ENCODE peak calls at places on chromosomes 4 and X, in six cellular contexts. P is iPS DF 6.9, R is astrocyte, Q is tibial artery, U is endodermal cell, X is aorta. E is an unnamed sample. For H3K36me3, the result is how much of the 10 kb centered on the place peaks cover.

GRCh38 chrX:38985375-38985774 is 184.1 kb downstream of the MID1IP1 start:
- DNase-seq in Q (no peak), R (no peak), X (no peak), U (no peak), P (no peak), E (no peak)

GRCh38 chr4:173076903-173077629 is 91.5 kb upstream of the GALNT7 start:
- DNase-seq in R (peak), Q (no peak), P (no peak), U (no peak), X (no peak), E (no peak)

GRCh38 chrX:35016051-35016450 is 73.5 kb downstream of the FAM47B start:
- DNase-seq in P (no peak), Q (no peak), X (no peak), U (no peak), R (peak), E (peak)

GRCh38 chr4:189202182-189202868 is 738.3 kb upstream of the FRG1 start:
- DNase-seq in U (peak), P (no peak), X (peak), Q (peak), R (peak), E (peak)

GRCh38 chr4:123623611-123624010 is 227.0 kb downstream of the SPRY1 start:
- DNase-seq in Q (no peak), U (no peak), P (no peak), X (no peak), R (no peak), E (no peak)

GRCh38 chr4:26081795-26082498 is 167.9 kb downstream of the SMIM20 start:
- DNase-seq in R (peak), Q (no peak), P (no peak), U (no peak), X (no peak), E (no peak)

GRCh38 chrX:149830192-149830873 is 48.6 kb downstream of the MAGEA9 start:
- DNase-seq in U (peak), P (no peak), R (peak), Q (no peak), X (no peak), E (peak)

GRCh38 chr4:113106076-113106475 is 56.6 kb downstream of the ANK2 start:
- DNase-seq in R (peak), Q (no peak), P (no peak), U (no peak), X (no peak), E (peak)

GRCh38 chr4:112063260-112063659 is 82.0 kb upstream of the FAM241A start:
- DNase-seq in X (no peak), P (no peak), R (no peak), Q (no peak), U (no peak), E (no peak)

GRCh38 chr4:26763063-26763462 is 97.6 kb upstream of the STIM2 start:
- DNase-seq in X (no peak), Q (no peak), P (no peak), U (no peak), R (no peak), E (no peak)

GRCh38 chr4:112842513-112842912 is 205.6 kb downstream of the LARP7 start:
- DNase-seq in Q (no peak), P (no peak), X (no peak), R (no peak), U (peak), E (no peak)

GRCh38 chr4:62260256-62260655 is 1060.1 kb downstream of the ADGRL3 start:
- DNase-seq in X (no peak), U (peak), Q (no peak), R (no peak), P (no peak), E (no peak)

GRCh38 chr4:167020410-167020809 is 213.9 kb downstream of the SPOCK3 start:
- DNase-seq in P (no peak), U (peak), Q (no peak), R (no peak), X (no peak), E (no peak)

GRCh38 chr4:174714393-174715211 is 114.4 kb downstream of the GLRA3 start:
- DNase-seq in X (no peak), Q (no peak), P (peak), U (peak), R (peak), E (peak)

GRCh38 chr4:90498175-90498574 is 371.0 kb downstream of the CCSER1 start:
- DNase-seq in U (no peak), R (no peak), X (no peak), P (no peak), Q (no peak), E (no peak)

GRCh38 chr4:175422331-175422730 is 389.7 kb downstream of the GPM6A start:
- DNase-seq in R (peak), X (no peak), P (no peak), U (no peak), Q (no peak), E (peak)

GRCh38 chrX:68945081-68945602 is 116.3 kb downstream of the EFNB1 start:
- DNase-seq in Q (no peak), R (no peak), U (no peak), X (no peak), P (no peak), E (no peak)

GRCh38 chr4:15197005-15197404 is 194.7 kb downstream of the CPEB2 start:
- DNase-seq in P (no peak), R (peak), Q (no peak), X (no peak), U (peak), E (peak)

DNA sequence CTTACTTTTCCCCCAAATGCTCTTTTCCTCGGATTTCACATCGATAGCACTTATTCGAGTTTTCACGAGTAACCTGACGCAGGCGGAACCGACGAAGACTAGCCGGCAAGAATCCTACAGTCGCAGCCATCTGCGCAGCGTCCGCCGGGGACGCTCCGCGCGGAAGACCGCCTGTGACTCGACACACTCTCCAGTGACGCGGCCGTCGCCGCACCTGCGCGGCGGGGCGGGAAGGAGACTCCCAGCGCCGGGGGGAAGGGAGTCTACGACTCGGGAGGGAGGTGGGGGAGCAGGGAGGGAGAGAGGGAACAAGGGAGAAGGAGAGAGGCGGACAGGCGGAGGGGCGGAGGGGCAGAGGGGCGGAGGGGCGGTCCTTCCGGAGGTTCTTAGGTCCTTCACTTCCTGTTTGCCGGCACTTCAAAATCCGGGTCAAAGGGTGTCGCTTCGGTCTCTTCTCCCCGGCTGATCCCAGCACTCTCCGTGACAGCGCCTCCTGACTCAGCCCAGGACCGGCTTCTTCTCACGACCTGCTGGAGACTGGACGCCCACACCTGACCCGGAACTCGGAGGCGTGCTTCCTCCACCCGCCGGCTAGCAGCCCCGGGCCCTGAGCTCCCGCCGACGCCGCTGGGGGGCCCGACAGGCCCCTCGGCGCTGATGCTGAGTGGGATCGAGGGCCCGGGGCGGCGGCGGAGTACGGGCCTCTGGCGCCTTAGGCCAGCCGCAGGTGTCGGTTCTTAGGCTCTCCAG is at the start of gene USP38:
- DNase-seq in Q (peak), X (peak), R (peak), P (peak), U (peak), E (peak)
- H3K36me3 ChIP-seq in Q (under half), X (under half), R (under half), P (under half), U (under half), E (under half)

GRCh38 chr4:165506780-165507305 is 128.0 kb downstream of the CPE start:
- DNase-seq in P (no peak), X (no peak), Q (no peak), U (no peak), R (peak), E (no peak)

GRCh38 chr4:165508372-165509120 is 129.7 kb downstream of the CPE start:
- DNase-seq in R (no peak), Q (no peak), P (no peak), X (no peak), U (no peak), E (no peak)

GRCh38 chr4:165507381-165507780 is 128.6 kb downstream of the CPE start:
- DNase-seq in X (no peak), U (no peak), Q (no peak), R (no peak), P (no peak), E (no peak)

GRCh38 chr4:165502919-165503907 is 124.4 kb downstream of the CPE start:
- DNase-seq in P (no peak), X (no peak), R (peak), Q (no peak), U (no peak), E (peak)

GRCh38 chr4:165505991-165506779 is 127.4 kb downstream of the CPE start:
- DNase-seq in R (peak), X (no peak), P (no peak), U (no peak), Q (no peak), E (no peak)
- H3K4me3 ChIP-seq in R (no peak), X (no peak), P (no peak), U (no peak), Q (no peak), E (no peak)

GRCh38 chr4:48269861-48270515 is 350 bp upstream of the TEC start:
- DNase-seq in Q (peak), X (peak), R (peak), U (peak), P (peak), E (peak)

GRCh38 chr4:48268956-48269860 is at the start of gene TEC:
- DNase-seq in X (peak), R (no peak), U (peak), P (no peak), Q (peak), E (no peak)

GRCh38 chr4:48270516-48270897 is 869 bp upstream of the TEC start:
- DNase-seq in X (no peak), P (no peak), Q (no peak), R (no peak), U (no peak), E (no peak)

GRCh38 chr4:48271626-48272025 is 2.0 kb upstream of the TEC start:
- DNase-seq in Q (no peak), R (no peak), P (no peak), X (no peak), U (no peak), E (no peak)

DNA sequence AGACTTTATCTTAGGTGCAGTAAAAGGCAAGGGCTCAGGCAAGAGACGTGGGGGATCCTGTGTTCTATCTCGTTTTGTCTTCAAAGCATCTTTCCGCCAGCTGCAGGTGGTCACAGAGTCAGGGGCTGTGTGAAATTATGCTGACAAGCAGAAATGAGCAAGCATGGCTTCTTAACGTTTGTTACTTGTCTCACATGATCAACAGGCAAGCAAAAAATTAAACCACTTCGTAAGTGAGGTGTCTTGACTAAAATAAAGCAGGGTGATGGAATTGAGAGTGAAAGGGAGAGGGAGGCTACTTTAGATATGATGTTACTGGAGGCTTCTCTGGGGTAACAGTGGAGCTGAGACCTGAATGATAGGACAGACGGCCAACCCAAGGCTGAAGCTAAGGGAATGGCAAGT is 1.4 kb upstream of the TEC start:
- DNase-seq in X (no peak), P (no peak), Q (no peak), U (no peak), R (no peak), E (no peak)
- H3K27ac ChIP-seq in X (no peak), P (no peak), Q (no peak), U (no peak), R (no peak), E (no peak)

DNA sequence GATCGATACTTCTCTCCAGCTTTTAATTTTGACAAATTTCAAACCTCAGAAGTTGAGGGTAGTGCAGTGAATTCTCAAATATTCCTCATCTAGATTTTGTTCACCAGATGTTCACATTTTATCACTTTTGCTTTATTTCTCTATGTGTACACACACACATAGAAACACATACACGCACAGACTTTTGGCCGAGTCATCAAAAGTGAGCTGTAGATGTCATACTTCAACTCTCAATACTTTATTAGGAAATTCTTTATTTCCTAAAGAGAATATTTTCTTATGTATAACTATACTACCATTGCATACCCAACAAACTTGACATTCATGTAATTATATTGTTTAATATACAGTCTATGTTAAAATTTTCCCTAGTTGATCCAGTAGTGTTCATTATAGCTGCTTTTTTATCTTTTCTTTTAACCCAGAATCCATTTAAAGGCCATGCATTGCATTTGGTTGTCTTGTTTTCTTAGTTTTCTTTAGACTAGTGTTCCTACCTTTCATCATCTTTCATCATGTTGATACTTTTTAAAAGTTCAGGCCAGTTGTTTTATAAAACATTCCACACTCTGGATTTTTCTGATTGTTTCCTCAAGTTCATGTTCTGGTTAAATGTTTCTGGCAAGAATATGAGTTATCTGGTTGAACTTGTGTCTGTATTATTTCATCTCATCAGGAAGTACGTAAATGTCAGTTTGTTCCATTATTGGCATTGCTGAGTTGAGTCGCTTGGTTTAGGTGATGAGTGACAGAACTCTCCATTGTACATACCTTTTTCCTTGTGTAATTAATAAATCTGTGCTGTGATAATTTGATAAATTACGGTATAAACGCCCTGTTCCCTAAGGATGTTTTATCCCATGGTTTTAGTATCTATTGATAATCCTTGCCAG is 94.1 kb upstream of the TLR2 start:
- DNase-seq in U (no peak), R (no peak), Q (no peak), P (no peak), X (no peak), E (no peak)
- H3K36me3 ChIP-seq in U (under half), R (under half), Q (under half), P (under half), X (under half), E (under half)

GRCh38 chr4:40747436-40747835 is 2.3 kb upstream of the NSUN7 start:
- DNase-seq in P (no peak), U (no peak), Q (no peak), X (no peak), R (no peak), E (no peak)

GRCh38 chr4:40749717-40750460 is at the start of gene NSUN7:
- DNase-seq in Q (no peak), U (peak), X (peak), R (peak), P (peak), E (no peak)

GRCh38 chr4:40755609-40756008 is 5.9 kb downstream of the NSUN7 start:
- DNase-seq in P (no peak), U (no peak), R (no peak), Q (no peak), X (no peak), E (no peak)

GRCh38 chr4:40745585-40745984 is 4.2 kb upstream of the NSUN7 start:
- DNase-seq in R (no peak), Q (no peak), X (no peak), U (no peak), P (no peak), E (no peak)

GRCh38 chr4:40750461-40751258 is 905 bp downstream of the NSUN7 start:
- DNase-seq in X (no peak), U (peak), P (peak), R (peak), Q (no peak), E (no peak)
- H3K4me3 ChIP-seq in X (peak), U (peak), P (peak), R (peak), Q (peak), E (peak)

DNA sequence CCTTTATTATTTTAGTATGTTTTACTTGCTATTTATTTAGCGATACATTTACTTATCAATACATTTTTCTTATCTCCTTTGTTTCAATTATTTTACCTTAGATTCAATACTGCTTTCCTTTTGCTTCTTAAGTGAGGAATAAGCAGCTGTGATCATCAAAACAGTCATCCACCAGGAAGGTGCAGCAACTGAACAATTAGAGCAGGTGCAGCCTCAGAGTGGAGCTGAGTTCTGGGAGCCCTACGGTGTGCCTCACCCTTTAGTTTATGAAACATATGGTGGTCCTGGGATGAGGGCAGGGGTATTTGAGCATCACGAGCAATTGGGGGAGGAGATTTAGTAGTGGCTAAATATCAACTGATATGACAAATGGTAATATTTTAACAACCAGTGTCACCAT is 111.0 kb downstream of the FRYL start:
- DNase-seq in U (no peak), R (no peak), X (no peak), P (no peak), Q (no peak), E (no peak)
- H3K27ac ChIP-seq in U (no peak), R (no peak), X (no peak), P (no peak), Q (no peak), E (no peak)

DNA sequence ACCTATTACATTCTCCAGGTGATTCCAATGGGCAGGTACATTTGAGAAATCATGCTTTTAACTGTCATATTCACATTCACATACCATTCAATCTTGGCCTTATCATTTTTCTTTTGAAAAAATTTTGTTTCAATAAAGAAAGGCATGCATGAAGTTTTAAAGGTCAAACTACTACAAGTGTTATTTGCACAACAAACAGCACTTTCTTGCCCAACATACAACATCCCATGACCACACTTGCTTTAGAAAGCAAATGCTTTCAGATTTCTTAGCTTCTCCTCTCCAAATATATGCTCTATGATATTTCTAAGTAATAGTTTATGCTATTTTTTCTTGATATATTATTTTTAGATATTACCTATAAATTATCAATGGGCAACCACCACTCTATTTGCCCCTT is 58.2 kb downstream of the NLGN4X start:
- DNase-seq in Q (no peak), U (no peak), P (no peak), X (no peak), R (no peak), E (no peak)
- H3K36me3 ChIP-seq in Q (under half), U (under half), P (under half), X (under half), R (under half), E (under half)

GRCh38 chrX:119693996-119694451 is 1.1 kb upstream of the SEPTIN6 start:
- DNase-seq in Q (no peak), U (peak), X (peak), R (no peak), P (no peak), E (no peak)

GRCh38 chrX:119693032-119693995 is at the start of gene SEPTIN6:
- DNase-seq in P (peak), U (peak), X (peak), R (peak), Q (peak), E (peak)

GRCh38 chrX:119688856-119689455 is 4.0 kb downstream of the SEPTIN6 start:
- DNase-seq in X (no peak), Q (no peak), R (no peak), P (no peak), U (no peak), E (no peak)

GRCh38 chrX:119692241-119693031 is 532 bp downstream of the SEPTIN6 start:
- DNase-seq in X (peak), P (no peak), R (peak), U (peak), Q (no peak), E (peak)

DNA sequence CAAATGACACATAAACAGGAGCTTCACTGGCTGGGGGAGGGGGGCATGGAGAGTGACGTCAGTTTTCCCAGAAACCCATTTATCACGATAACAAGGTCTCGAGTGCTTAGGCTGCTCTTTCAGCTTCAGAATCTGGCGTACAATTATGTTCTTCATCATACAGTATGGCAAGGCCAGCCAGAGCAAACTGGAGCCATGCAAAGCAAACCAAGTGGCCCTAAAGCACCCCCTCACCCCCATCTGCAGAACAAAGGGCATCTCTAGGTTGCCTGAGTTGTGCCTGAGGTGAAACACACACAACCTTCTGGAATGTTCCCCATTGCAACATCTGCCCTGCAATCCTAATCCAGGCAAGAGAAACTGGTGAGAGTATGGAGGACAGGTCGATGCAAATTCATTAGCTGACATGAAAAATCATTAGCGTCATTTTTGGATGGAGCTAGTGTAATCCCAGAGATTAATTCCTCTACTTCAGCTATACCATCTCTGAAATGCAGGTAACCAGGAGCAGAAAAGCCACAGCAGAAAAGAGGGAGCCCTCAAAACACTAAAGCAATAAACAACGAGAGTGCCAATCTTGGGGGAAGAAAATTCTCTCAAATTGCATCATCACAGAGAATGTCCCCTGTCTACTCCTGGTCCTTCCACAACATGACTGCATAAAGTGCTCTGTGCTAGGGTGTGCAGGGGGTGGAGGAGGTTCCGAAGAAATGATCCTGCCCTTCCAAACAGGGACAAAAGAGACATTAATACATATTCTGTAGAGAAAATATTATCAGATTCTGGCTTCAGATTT is 1.8 kb downstream of the SEPTIN6 start:
- DNase-seq in U (no peak), R (peak), X (no peak), P (no peak), Q (no peak), E (peak)
- H3K4me3 ChIP-seq in U (peak), R (no peak), X (no peak), P (no peak), Q (no peak), E (no peak)

E was measured in brain microvascular endothelial cell.